ENCODE peak calls at places on chromosomes 12 and 14, in seven cellular contexts. I is choroid plexus epithelial cell, L is foreskin fibroblast, J is HFF-Myc, W is cardiac muscle cell, Z is fibroblast of mammary gland, Q is hepatocyte. V is an unnamed sample.

GRCh38 chr12:24121911-24122310 is 172.4 kb upstream of the SOX5 start:
- DNase-seq in J (no peak), Z (peak; percentile 28), L (no peak), Q (no peak), I (peak; percentile 44), W (no peak), V (no peak)

GRCh38 chr14:100568164-100568997 is 18.8 kb downstream of the BEGAIN start:
- DNase-seq in L (no peak), Z (no peak), W (no peak), Q (no peak), I (no peak), J (no peak), V (no peak)

GRCh38 chr12:15227004-15227679 is 5.9 kb upstream of the RERG start:
- DNase-seq in Q (peak; percentile 67), Z (peak; percentile 78), W (peak; percentile 65), I (peak; percentile 86), L (peak; percentile 78), J (no peak), V (no peak)

GRCh38 chr12:121088208-121088585 is 44.5 kb upstream of the P2RX7 start:
- DNase-seq in Z (no peak), L (no peak), W (no peak), J (no peak), Q (no peak), I (no peak), V (no peak)

GRCh38 chr12:71846322-71846940 is 6.9 kb downstream of the TBC1D15 start:
- DNase-seq in L (peak; percentile 55), J (no peak), W (peak; percentile 5), Q (peak; percentile 25), Z (peak; percentile 57), I (peak; percentile 68), V (no peak)

GRCh38 chr14:36070056-36071043 is 106.2 kb downstream of the PTCSC3 start:
- DNase-seq in I (peak; percentile 83), J (no peak), Q (peak; percentile 85), Z (peak; percentile 72), L (peak; percentile 80), W (peak; percentile 77), V (peak; percentile 62)

GRCh38 chr14:34336501-34336900 is 125.5 kb downstream of the SPTSSA start:
- DNase-seq in J (no peak), Q (peak; percentile 56), W (no peak), Z (no peak), L (no peak), I (no peak), V (no peak)

GRCh38 chr14:61537567-61538463 is 157.5 kb upstream of the HIF1A start:
- DNase-seq in I (peak; percentile 85), L (peak; percentile 86), Z (peak; percentile 86), J (no peak), W (no peak), Q (peak; percentile 92), V (no peak)

GRCh38 chr12:90028620-90029051 is 320.0 kb upstream of the ATP2B1 start:
- DNase-seq in Z (peak; percentile 22), W (no peak), L (peak; percentile 28), Q (no peak), J (no peak), I (peak; percentile 32), V (no peak)

GRCh38 chr12:48750215-48750614 is 33.7 kb upstream of the CCNT1 start:
- DNase-seq in Q (no peak), W (no peak), L (peak; percentile 47), Z (peak; percentile 42), I (peak; percentile 13), J (no peak), V (no peak)

GRCh38 chr14:77376380-77376770 is 519 bp downstream of the TMED8 start:
- DNase-seq in J (no peak), W (no peak), L (no peak), Q (no peak), I (peak; percentile 21), Z (no peak), V (no peak)

GRCh38 chr14:80618751-80619329 is 322.7 kb downstream of the CEP128 start:
- DNase-seq in W (no peak), L (peak; percentile 28), J (no peak), Q (no peak), Z (no peak), I (no peak), V (no peak)

GRCh38 chr14:39175445-39176262 is 600 bp downstream of the PNN start:
- DNase-seq in J (no peak), Z (peak; percentile 26), Q (peak; percentile 58), L (peak; percentile 46), W (peak; percentile 61), I (peak; percentile 39), V (peak; percentile 49)

GRCh38 chr12:105018001-105018400 is 31.9 kb downstream of the NOPCHAP1 start:
- DNase-seq in Z (peak; percentile 21), I (peak; percentile 7), L (no peak), J (no peak), Q (no peak), W (no peak), V (no peak)

GRCh38 chr14:30569216-30569902 is 10.4 kb downstream of the G2E3 start:
- DNase-seq in W (no peak), Z (no peak), I (no peak), Q (no peak), L (no peak), J (no peak), V (no peak)

GRCh38 chr12:52082026-52082667 is 2.6 kb downstream of the SMIM41 start:
- DNase-seq in I (no peak), W (peak; percentile 37), J (no peak), L (peak; percentile 65), Z (peak; percentile 56), Q (peak; percentile 29), V (no peak)

GRCh38 chr12:50725011-50725899 is 38.6 kb upstream of the ATF1 start:
- DNase-seq in I (peak; percentile 64), Z (peak; percentile 37), Q (no peak), W (no peak), L (no peak), J (peak; percentile 26), V (no peak)

GRCh38 chr12:124397807-124398577 is 103.1 kb downstream of the RFLNA start:
- DNase-seq in L (peak; percentile 57), J (no peak), I (peak; percentile 79), Q (peak; percentile 59), W (no peak), Z (peak; percentile 65), V (no peak)

GRCh38 chr14:97218713-97219355 is 421.7 kb downstream of the VRK1 start:
- DNase-seq in J (no peak), I (no peak), Q (peak; percentile 16), W (peak; percentile 59), L (peak; percentile 1), Z (no peak), V (peak; percentile 28)

GRCh38 chr14:93906341-93907329 is 20.5 kb upstream of the FAM181A start:
- DNase-seq in L (peak; percentile 11), W (peak; percentile 75), Q (peak; percentile 75), J (no peak), Z (peak; percentile 37), I (peak; percentile 58), V (peak; percentile 51)

GRCh38 chr14:105060751-105061427 is 4.3 kb downstream of the GPR132 start:
- DNase-seq in Z (no peak), I (no peak), Q (peak; percentile 25), W (no peak), J (no peak), L (peak; percentile 32), V (no peak)

DNA sequence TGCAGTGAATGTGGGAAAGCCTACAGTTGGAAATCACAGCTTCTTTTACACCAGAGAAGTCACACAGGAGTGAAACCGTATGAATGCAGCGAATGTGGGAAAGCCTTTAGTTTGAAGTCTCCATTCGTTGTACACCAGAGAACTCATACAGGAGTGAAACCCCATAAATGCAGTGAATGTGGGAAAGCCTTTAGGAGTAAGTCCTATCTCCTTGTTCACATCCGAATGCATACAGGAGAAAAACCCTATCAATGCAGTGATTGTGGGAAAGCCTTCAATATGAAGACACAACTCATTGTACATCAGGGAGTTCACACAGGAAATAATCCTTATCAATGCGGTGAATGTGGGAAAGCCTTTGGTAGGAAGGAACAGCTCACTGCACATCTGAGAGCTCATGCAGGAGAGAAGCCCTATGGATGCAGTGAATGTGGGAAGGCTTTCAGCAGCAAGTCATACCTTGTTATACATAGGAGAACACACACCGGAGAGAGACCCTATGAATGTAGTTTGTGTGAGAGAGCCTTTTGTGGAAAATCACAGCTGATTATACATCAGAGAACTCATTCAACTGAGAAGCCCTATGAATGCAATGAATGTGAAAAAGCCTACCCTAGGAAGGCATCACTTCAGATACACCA is 24.6 kb downstream of the ZNF26 start:
- DNase-seq in Q (no peak), L (no peak), W (no peak), I (no peak), J (no peak), Z (no peak), V (no peak)
- TF ChIP-seq CTCF in Q (no peak), L (no peak), W (no peak), I (no peak), J (no peak), Z (no peak), V (no peak)

GRCh38 chr14:67133595-67134441 is 55.4 kb upstream of the GARIN2 start:
- DNase-seq in Q (no peak), J (no peak), Z (no peak), I (peak; percentile 46), W (no peak), L (no peak), V (no peak)

DNA sequence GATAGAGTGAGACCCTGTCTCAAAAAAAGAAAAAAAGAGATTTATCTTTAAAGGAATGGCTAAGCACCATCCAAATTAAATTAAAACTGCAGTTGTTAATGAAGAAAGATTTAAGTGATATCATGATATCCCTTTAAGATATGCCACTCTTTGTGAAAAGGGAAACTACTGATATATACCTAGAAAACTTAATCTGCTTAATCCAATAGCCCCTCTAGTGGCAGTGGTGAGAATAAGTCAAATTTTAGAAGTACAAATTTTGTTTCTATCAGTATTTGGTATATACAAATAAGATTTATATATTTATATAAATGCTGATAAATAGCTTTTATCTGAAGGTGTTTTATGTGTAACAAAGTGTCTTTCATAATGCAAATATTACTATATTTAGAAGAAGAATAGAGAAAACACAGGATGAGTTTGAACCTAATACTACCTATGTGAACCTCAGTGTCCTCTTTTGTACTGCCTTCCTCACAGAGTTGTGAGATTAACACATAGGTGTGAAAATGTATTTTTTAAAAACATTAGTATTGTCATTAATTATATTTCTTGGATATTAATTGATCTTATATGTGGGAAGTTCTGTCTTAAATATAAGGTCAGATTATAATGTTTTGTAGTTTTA is 51.4 kb upstream of the GARIN2 start:
- DNase-seq in Z (peak; percentile 26), J (no peak), L (peak; percentile 25), Q (no peak), I (peak; percentile 57), W (no peak), V (no peak)
- TF ChIP-seq CTCF in Z (peak; percentile 64), J (peak; percentile 50), L (peak; percentile 49), Q (peak; percentile 36), I (peak; percentile 67), W (peak; percentile 50), V (peak; percentile 53)

GRCh38 chr12:13970803-13971202 is 10.6 kb downstream of the GRIN2B start:
- DNase-seq in W (no peak), L (no peak), I (no peak), Q (no peak), Z (no peak), J (no peak), V (no peak)
- TF ChIP-seq CTCF in W (no peak), L (no peak), I (no peak), Q (no peak), Z (no peak), J (no peak), V (no peak)

DNA sequence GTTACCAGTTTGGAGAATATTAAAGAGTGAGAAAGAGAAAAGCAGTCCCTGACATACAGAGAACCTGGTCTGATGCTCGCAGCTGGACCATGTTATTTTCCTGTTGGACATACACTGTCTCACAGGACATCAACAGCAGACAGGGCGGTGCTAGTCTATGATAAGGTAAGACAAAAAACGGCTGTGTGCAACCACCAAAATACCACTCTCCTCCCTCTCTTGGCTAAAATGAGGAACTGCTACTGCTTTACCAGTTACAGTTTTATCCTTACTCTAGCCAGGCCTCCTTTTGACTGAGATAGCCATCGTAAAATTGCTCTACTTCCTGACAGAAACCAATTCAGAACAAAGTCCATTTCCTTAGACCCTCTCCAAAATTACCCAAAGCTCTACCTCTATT is 47.0 kb upstream of the ERGIC2 start:
- DNase-seq in L (no peak), I (peak; percentile 10), Z (no peak), W (no peak), J (no peak), Q (peak; percentile 10), V (no peak)
- TF ChIP-seq CTCF in L (no peak), I (peak; percentile 18), Z (no peak), W (peak; percentile 48), J (no peak), Q (no peak), V (peak; percentile 27)